ENCODE peak calls at places on chromosome 9, in ten cellular contexts. A is BE2C; Y is stimulated activated CD4-positive, alpha-beta T cell treated with anti-CD3 and anti-CD28 coated beads, Interleukin-12 subunit alpha, Interleukin-12 subunit beta, amount 100 ng/mL, for 48 hours; C is RPMI8226; R is choroid plexus epithelial cell; O is KG1; U is NCI-H1694 treated with DMSO at 0.1 percent for 48 hours; X is amniotic stem cell; G is Peyer's patch; F is transverse colon. I is an unnamed sample.

GRCh38 chr9:107749787-107750444 is 260.3 kb upstream of the KLF4 start:
- DNase-seq in A (peak), Y (no peak), C (no peak), R (peak), O (no peak), U (no peak), X (peak), G (peak), F (peak), I (peak)

GRCh38 chr9:135791431-135792267 is 89.7 kb downstream of the KCNT1 start:
- DNase-seq in A (no peak), Y (no peak), C (peak), R (no peak), O (no peak), U (peak), X (no peak), G (no peak), F (no peak), I (no peak)

GRCh38 chr9:112377684-112378344 is 2.1 kb upstream of the HSDL2 start:
- DNase-seq in A (no peak), Y (no peak), C (no peak), R (no peak), O (no peak), U (no peak), X (no peak), G (no peak), F (no peak), I (no peak)

GRCh38 chr9:101130089-101130488 is 101.6 kb downstream of the PLPPR1 start:
- DNase-seq in A (no peak), Y (no peak), C (no peak), R (no peak), O (no peak), U (no peak), X (no peak), G (no peak), F (no peak), I (no peak)

GRCh38 chr9:89445135-89445797 is 52.6 kb downstream of the SEMA4D start:
- DNase-seq in A (no peak), Y (no peak), C (no peak), R (no peak), O (no peak), U (no peak), X (no peak), G (no peak), F (no peak), I (no peak)

GRCh38 chr9:10674586-10674985 is 61.8 kb upstream of the PTPRD start:
- DNase-seq in A (no peak), Y (no peak), C (no peak), R (no peak), O (no peak), U (no peak), X (no peak), G (no peak), F (no peak), I (no peak)

GRCh38 chr9:131111186-131111853 is 14.1 kb upstream of the NUP214 start:
- DNase-seq in A (no peak), Y (no peak), C (no peak), R (no peak), O (no peak), U (no peak), X (no peak), G (no peak), F (no peak), I (peak)

GRCh38 chr9:127563579-127563978 is 48.5 kb upstream of the STXBP1 start:
- DNase-seq in A (no peak), Y (no peak), C (no peak), R (no peak), O (no peak), U (no peak), X (no peak), G (no peak), F (no peak), I (no peak)

GRCh38 chr9:76216161-76216649 is 178.0 kb downstream of the RFK start:
- DNase-seq in A (no peak), Y (no peak), C (no peak), R (peak), O (no peak), U (no peak), X (peak), G (no peak), F (no peak), I (peak)

GRCh38 chr9:5553211-5553610 is 42.9 kb downstream of the PDCD1LG2 start:
- DNase-seq in A (no peak), Y (no peak), C (no peak), R (peak), O (no peak), U (no peak), X (no peak), G (no peak), F (no peak), I (peak)

GRCh38 chr9:73916016-73916673 is 581.0 kb upstream of the RORB start:
- DNase-seq in A (no peak), Y (no peak), C (no peak), R (peak), O (no peak), U (no peak), X (no peak), G (no peak), F (no peak), I (peak)

GRCh38 chr9:68619636-68620035 is 79.0 kb upstream of the TMEM252 start:
- DNase-seq in A (no peak), Y (no peak), C (no peak), R (no peak), O (no peak), U (no peak), X (no peak), G (no peak), F (no peak), I (no peak)

GRCh38 chr9:109010676-109011655 is 2.3 kb downstream of the CTNNAL1 start:
- DNase-seq in A (no peak), Y (peak), C (peak), R (peak), O (no peak), U (no peak), X (peak), G (no peak), F (peak), I (peak)

GRCh38 chr9:133238851-133239532 is 29.9 kb upstream of the OBP2B start:
- DNase-seq in A (peak), Y (peak), C (peak), R (peak), O (peak), U (peak), X (no peak), G (peak), F (peak), I (peak)

GRCh38 chr9:128494108-128494742 is 10.3 kb upstream of the GLE1 start:
- DNase-seq in A (peak), Y (no peak), C (no peak), R (peak), O (peak), U (no peak), X (no peak), G (peak), F (peak), I (no peak)

GRCh38 chr9:136617746-136618577 is 44.8 kb upstream of the EGFL7 start:
- DNase-seq in A (no peak), Y (no peak), C (peak), R (no peak), O (no peak), U (no peak), X (no peak), G (peak), F (peak), I (no peak)